ENCODE peak calls at places on chromosomes 13 and 19, in ten cellular contexts. H is H54, K is astrocyte of the spinal cord, T is NCI-H2107, I is EL, Z is LoVo, Y is NCI-H1105 treated with DMSO at 0.1 percent for 48 hours, O is breast epithelium, D is HCT116, G is frontal cortex. J is an unnamed sample.

GRCh38 chr19:43797118-43797517 is 5.1 kb downstream of the LYPD5 start:
- DNase-seq in G (no peak), T (no peak), D (no peak), H (no peak), K (no peak), Y (no peak), I (no peak), Z (no peak), O (no peak), J (no peak)

GRCh38 chr19:6890421-6890913 is 3.1 kb downstream of the ADGRE1 start:
- DNase-seq in D (no peak), I (no peak), G (no peak), K (no peak), H (no peak), Y (no peak), O (no peak), T (no peak), Z (no peak), J (no peak)

GRCh38 chr13:95288899-95289500 is 12.3 kb downstream of the ABCC4 start:
- DNase-seq in K (no peak), Z (no peak), G (no peak), O (no peak), D (no peak), T (no peak), H (no peak), I (no peak), Y (no peak), J (no peak)

GRCh38 chr19:6947745-6948144 is 60.4 kb downstream of the ADGRE1 start:
- DNase-seq in Z (peak), T (no peak), D (peak), Y (no peak), O (no peak), I (peak), G (no peak), K (no peak), H (peak), J (no peak)

GRCh38 chr19:32876919-32877285 is 7.3 kb upstream of the SLC7A9 start:
- DNase-seq in D (no peak), H (peak), K (peak), Z (peak), T (no peak), Y (no peak), O (no peak), G (no peak), I (peak), J (no peak)

GRCh38 chr19:33194527-33194883 is 375 bp downstream of the LRP3 start:
- DNase-seq in K (no peak), D (no peak), T (no peak), I (peak), Y (no peak), G (no peak), O (no peak), Z (no peak), H (no peak), J (no peak)

GRCh38 chr19:48683349-48683748 is 10.5 kb upstream of the NTN5 start:
- DNase-seq in O (no peak), I (peak), H (no peak), T (no peak), Z (no peak), K (peak), G (peak), Y (no peak), D (no peak), J (peak)

GRCh38 chr13:41311607-41312500 is 787 bp downstream of the NAA16 start:
- DNase-seq in Y (peak), Z (peak), G (peak), H (no peak), D (no peak), K (peak), I (peak), T (no peak), O (no peak), J (peak)

GRCh38 chr13:97600438-97601080 is 166.6 kb downstream of the RAP2A start:
- DNase-seq in T (no peak), I (peak), O (no peak), G (no peak), D (no peak), H (no peak), K (peak), Y (peak), Z (peak), J (no peak)

GRCh38 chr19:46714523-46715106 is 2.3 kb downstream of the PRKD2 start:
- DNase-seq in Z (no peak), D (no peak), K (no peak), H (no peak), G (no peak), I (peak), Y (no peak), O (no peak), T (no peak), J (no peak)

GRCh38 chr19:21323000-21323399 is 6.2 kb downstream of the ZNF708 start:
- DNase-seq in Z (no peak), K (no peak), I (no peak), H (no peak), D (no peak), Y (no peak), T (no peak), O (no peak), G (no peak), J (no peak)

GRCh38 chr19:45161715-45162463 is 1.1 kb upstream of the NKPD1 start:
- DNase-seq in T (no peak), G (peak), H (no peak), D (no peak), Z (no peak), K (peak), Y (no peak), I (peak), O (no peak), J (no peak)

GRCh38 chr19:36441339-36441738 is 22.9 kb upstream of the ZFP82 start:
- DNase-seq in D (no peak), T (no peak), K (no peak), O (no peak), G (no peak), Z (no peak), H (no peak), I (no peak), Y (no peak), J (no peak)

GRCh38 chr19:287381-287871 is 3.8 kb downstream of the PLPP2 start:
- DNase-seq in Y (no peak), Z (no peak), O (no peak), T (no peak), I (no peak), H (no peak), G (no peak), K (no peak), D (no peak), J (no peak)

GRCh38 chr13:29922281-29922821 is 71.9 kb upstream of the UBL3 start:
- DNase-seq in H (no peak), D (no peak), Y (no peak), K (peak), I (peak), T (no peak), G (no peak), O (no peak), Z (no peak), J (no peak)

GRCh38 chr19:48741222-48741999 is 1.0 kb upstream of the RASIP1 start:
- DNase-seq in Y (no peak), H (no peak), G (no peak), Z (peak), I (peak), T (no peak), D (no peak), O (no peak), K (no peak), J (no peak)

GRCh38 chr13:97369269-97369893 is 64.6 kb upstream of the RAP2A start:
- DNase-seq in O (no peak), G (no peak), Y (no peak), D (no peak), K (no peak), T (no peak), I (peak), H (peak), Z (peak), J (no peak)

GRCh38 chr13:97266328-97266727 is 44.2 kb downstream of the MBNL2 start:
- DNase-seq in O (no peak), G (no peak), T (no peak), D (no peak), H (no peak), I (no peak), Z (no peak), K (no peak), Y (no peak), J (no peak)

GRCh38 chr13:107551521-107551920 is 663.8 kb downstream of the LIG4 start:
- DNase-seq in Z (no peak), T (no peak), Y (no peak), O (no peak), D (no peak), G (no peak), K (no peak), H (no peak), I (no peak), J (no peak)

GRCh38 chr13:36552334-36552733 is 120.0 kb downstream of the CCNA1 start:
- DNase-seq in I (no peak), K (no peak), Z (no peak), O (no peak), D (no peak), Y (no peak), T (no peak), G (no peak), H (no peak), J (no peak)

GRCh38 chr13:39446865-39447264 is 156.1 kb downstream of the LHFPL6 start:
- DNase-seq in T (no peak), Z (no peak), K (no peak), I (no peak), Y (no peak), H (no peak), O (no peak), G (no peak), D (no peak), J (no peak)